ENCODE peak calls at places on chromosomes 12 and 14, in eight cellular contexts. N, L, W, K, P, D, Q and X are unnamed samples.

GRCh38 chr14:75607044-75607443 is 28.6 kb downstream of the FLVCR2 start:
- DNase-seq in N (no peak), L (no peak), W (peak), K (no peak), P (no peak), D (no peak), Q (no peak), X (no peak)

GRCh38 chr12:16393126-16393525 is 45.7 kb downstream of the MGST1 start:
- DNase-seq in N (no peak), L (no peak), W (no peak), K (no peak), P (no peak), D (no peak), Q (no peak), X (no peak)

GRCh38 chr12:67091204-67091603 is 178.0 kb upstream of the CAND1 start:
- DNase-seq in N (no peak), L (no peak), W (no peak), K (peak), P (peak), D (no peak), Q (no peak), X (no peak)

GRCh38 chr12:53533476-53533875 is 26.2 kb upstream of the NPFF start:
- DNase-seq in N (no peak), L (no peak), W (no peak), K (no peak), P (no peak), D (no peak), Q (no peak), X (no peak)

GRCh38 chr12:7787574-7788315 is 1.5 kb upstream of the NANOG start:
- DNase-seq in N (no peak), L (no peak), W (no peak), K (no peak), P (no peak), D (no peak), Q (no peak), X (no peak)

GRCh38 chr14:22929848-22930364 is 730 bp upstream of the PRMT5 start:
- DNase-seq in N (no peak), L (no peak), W (no peak), K (no peak), P (no peak), D (no peak), Q (no peak), X (no peak)

GRCh38 chr12:66152732-66153131 is 17.1 kb downstream of the TMBIM4 start:
- DNase-seq in N (peak), L (no peak), W (peak), K (no peak), P (peak), D (no peak), Q (no peak), X (no peak)

GRCh38 chr14:96263347-96264199 is 7.6 kb downstream of the BDKRB1 start:
- DNase-seq in N (no peak), L (no peak), W (no peak), K (no peak), P (no peak), D (no peak), Q (no peak), X (no peak)

GRCh38 chr14:75454963-75455546 is 27.2 kb downstream of the JDP2 start:
- DNase-seq in N (peak), L (no peak), W (peak), K (peak), P (peak), D (peak), Q (no peak), X (peak)

GRCh38 chr14:19823178-19823577 is 19.6 kb downstream of the OR4N2 start:
- DNase-seq in N (no peak), L (no peak), W (no peak), K (no peak), P (no peak), D (no peak), Q (no peak), X (no peak)

GRCh38 chr14:69615471-69616407 is 4.3 kb downstream of the SUSD6 start:
- DNase-seq in N (peak), L (no peak), W (no peak), K (peak), P (peak), D (peak), Q (no peak), X (no peak)

GRCh38 chr14:92726135-92726932 is 22.1 kb downstream of the LGMN start:
- DNase-seq in N (peak), L (no peak), W (peak), K (peak), P (peak), D (peak), Q (no peak), X (peak)

GRCh38 chr14:74591394-74591793 is 20.6 kb downstream of the LTBP2 start:
- DNase-seq in N (no peak), L (no peak), W (no peak), K (no peak), P (peak), D (no peak), Q (no peak), X (no peak)

GRCh38 chr12:109591041-109591440 is 17.4 kb downstream of the MVK start:
- DNase-seq in N (no peak), L (peak), W (no peak), K (peak), P (no peak), D (no peak), Q (no peak), X (no peak)

GRCh38 chr12:16385779-16386646 is 38.6 kb downstream of the MGST1 start:
- DNase-seq in N (peak), L (no peak), W (peak), K (peak), P (peak), D (peak), Q (peak), X (peak)

GRCh38 chr12:128783129-128783574 is 40.6 kb downstream of the SLC15A4 start:
- DNase-seq in N (peak), L (no peak), W (no peak), K (peak), P (no peak), D (no peak), Q (no peak), X (no peak)

GRCh38 chr14:32468955-32469354 is 139.9 kb downstream of the AKAP6 start:
- DNase-seq in N (peak), L (no peak), W (peak), K (no peak), P (peak), D (no peak), Q (no peak), X (peak)

GRCh38 chr12:13049816-13050215 is 5.6 kb downstream of the FAM234B start:
- DNase-seq in N (peak), L (no peak), W (no peak), K (no peak), P (no peak), D (no peak), Q (no peak), X (no peak)

GRCh38 chr12:1911598-1912575 is 6.6 kb downstream of the CACNA2D4 start:
- DNase-seq in N (no peak), L (peak), W (no peak), K (peak), P (no peak), D (peak), Q (peak), X (no peak)

GRCh38 chr14:100294213-100294962 is 11.9 kb downstream of the SLC25A29 start:
- DNase-seq in N (no peak), L (peak), W (no peak), K (peak), P (no peak), D (no peak), Q (no peak), X (no peak)

GRCh38 chr12:54019111-54019811 is 9.0 kb upstream of the HOXC6 start:
- DNase-seq in N (no peak), L (no peak), W (no peak), K (no peak), P (no peak), D (no peak), Q (no peak), X (no peak)

GRCh38 chr14:22283000-22283399 is 306.0 kb downstream of the DAD1 start:
- DNase-seq in N (no peak), L (no peak), W (peak), K (no peak), P (no peak), D (no peak), Q (no peak), X (no peak)

GRCh38 chr12:122888232-122888752 is 7.6 kb downstream of the VPS37B start:
- DNase-seq in N (peak), L (no peak), W (peak), K (peak), P (peak), D (peak), Q (no peak), X (no peak)

GRCh38 chr12:67772276-67773169 is 124.0 kb downstream of the DYRK2 start:
- DNase-seq in N (peak), L (peak), W (no peak), K (no peak), P (no peak), D (no peak), Q (no peak), X (no peak)

GRCh38 chr12:122571821-122572220 is 44.8 kb downstream of the KNTC1 start:
- DNase-seq in N (no peak), L (no peak), W (no peak), K (no peak), P (no peak), D (no peak), Q (no peak), X (no peak)

GRCh38 chr12:24728366-24728765 is 220.5 kb downstream of the BCAT1 start:
- DNase-seq in N (peak), L (no peak), W (peak), K (no peak), P (peak), D (no peak), Q (no peak), X (peak)

GRCh38 chr14:59582161-59582560 is 5.5 kb upstream of the CCDC175 start:
- DNase-seq in N (no peak), L (no peak), W (no peak), K (no peak), P (no peak), D (no peak), Q (no peak), X (no peak)

GRCh38 chr12:4274960-4275868 is 1.7 kb downstream of the CCND2 start:
- DNase-seq in N (peak), L (no peak), W (no peak), K (no peak), P (peak), D (no peak), Q (no peak), X (no peak)

GRCh38 chr12:91579516-91580263 is 397.1 kb upstream of the DCN start:
- DNase-seq in N (peak), L (no peak), W (peak), K (no peak), P (peak), D (no peak), Q (no peak), X (no peak)

GRCh38 chr14:69955855-69956567 is 76.8 kb downstream of the SMOC1 start:
- DNase-seq in N (peak), L (no peak), W (no peak), K (no peak), P (no peak), D (peak), Q (no peak), X (no peak)

GRCh38 chr14:38791862-38792261 is 311.2 kb downstream of the SEC23A start:
- DNase-seq in N (no peak), L (no peak), W (no peak), K (no peak), P (no peak), D (no peak), Q (no peak), X (no peak)

GRCh38 chr12:124913474-124914391 is 717 bp downstream of the UBC start:
- DNase-seq in N (peak), L (peak), W (peak), K (peak), P (peak), D (peak), Q (peak), X (no peak)

GRCh38 chr14:60656755-60657608 is 7.7 kb upstream of the SIX1 start:
- DNase-seq in N (peak), L (peak), W (peak), K (peak), P (peak), D (peak), Q (peak), X (peak)

GRCh38 chr12:132634411-132634990 is 15.9 kb downstream of the P2RX2 start:
- DNase-seq in N (no peak), L (no peak), W (no peak), K (no peak), P (no peak), D (no peak), Q (no peak), X (no peak)

GRCh38 chr12:20507711-20508110 is 139.4 kb downstream of the PDE3A start:
- DNase-seq in N (peak), L (no peak), W (no peak), K (no peak), P (no peak), D (no peak), Q (no peak), X (no peak)

GRCh38 chr14:106268013-106268727 is 741.8 kb downstream of the TMEM121 start:
- DNase-seq in N (no peak), L (no peak), W (no peak), K (no peak), P (no peak), D (peak), Q (no peak), X (no peak)

GRCh38 chr12:112927925-112928324 is 10.3 kb upstream of the OAS3 start:
- DNase-seq in N (no peak), L (no peak), W (no peak), K (no peak), P (no peak), D (no peak), Q (no peak), X (no peak)

GRCh38 chr12:112930350-112930749 is 7.9 kb upstream of the OAS3 start:
- DNase-seq in N (no peak), L (no peak), W (no peak), K (no peak), P (no peak), D (no peak), Q (no peak), X (no peak)

GRCh38 chr12:112929715-112930114 is 8.6 kb upstream of the OAS3 start:
- DNase-seq in N (no peak), L (no peak), W (no peak), K (no peak), P (no peak), D (no peak), Q (no peak), X (no peak)

GRCh38 chr12:112927475-112927874 is 10.8 kb upstream of the OAS3 start:
- DNase-seq in N (no peak), L (no peak), W (no peak), K (no peak), P (no peak), D (no peak), Q (no peak), X (no peak)

GRCh38 chr12:112928978-112929377 is 9.3 kb upstream of the OAS3 start:
- DNase-seq in N (no peak), L (no peak), W (no peak), K (no peak), P (no peak), D (no peak), Q (no peak), X (no peak)
- TF ChIP-seq CTCF in N (no peak), L (no peak), W (peak), K (no peak), P (no peak), D (no peak), Q (no peak), X (no peak)

DNA sequence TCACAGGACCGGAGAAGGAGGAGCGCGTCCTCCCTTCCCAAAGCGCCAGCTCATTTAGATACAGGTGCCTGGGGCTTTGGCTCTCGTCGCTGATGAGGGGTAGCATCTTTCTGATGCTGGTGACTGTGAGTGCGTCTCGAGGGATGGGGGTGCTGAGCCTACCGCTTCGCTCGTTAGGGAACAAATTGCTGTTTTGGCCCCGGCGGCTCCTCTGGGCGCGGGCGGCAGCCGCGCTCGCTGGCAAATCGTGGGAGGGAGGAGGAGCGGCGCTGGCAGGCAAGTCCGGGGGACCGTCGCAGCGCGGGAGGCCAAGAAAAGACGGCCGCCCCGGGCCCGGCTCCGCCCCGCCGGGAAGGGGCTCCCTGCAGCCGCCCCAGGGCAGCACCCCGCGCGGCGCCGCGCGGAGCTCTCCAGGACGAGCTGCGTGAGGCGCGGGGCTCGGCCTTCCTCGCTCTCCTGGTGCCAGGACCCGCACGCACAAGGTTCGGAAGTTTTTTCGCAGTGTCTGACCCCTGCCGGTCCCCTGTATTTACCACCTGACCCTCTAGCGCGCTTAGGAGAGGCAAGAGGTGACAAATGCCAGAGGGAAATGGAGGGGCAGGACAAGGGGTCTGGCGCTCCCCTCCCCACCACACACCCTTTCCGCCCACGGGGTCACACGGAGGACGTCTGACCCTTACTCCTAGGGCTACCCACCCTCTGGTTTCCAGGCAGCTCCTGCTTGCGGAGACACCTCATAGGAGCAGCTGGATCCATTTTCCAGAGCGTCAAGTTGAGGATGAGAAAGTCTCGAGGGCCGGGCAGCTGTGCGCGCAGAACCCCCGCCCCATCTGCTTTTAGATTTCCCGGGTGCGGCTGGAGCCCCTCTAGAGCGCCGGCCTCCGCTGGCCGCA is 875 bp upstream of the KCNH3 start:
- DNase-seq in N (peak), L (peak), W (peak), K (no peak), P (no peak), D (peak), Q (no peak), X (no peak)
- TF ChIP-seq CTCF in N (no peak), L (no peak), W (no peak), K (no peak), P (no peak), D (no peak), Q (peak), X (no peak)

DNA sequence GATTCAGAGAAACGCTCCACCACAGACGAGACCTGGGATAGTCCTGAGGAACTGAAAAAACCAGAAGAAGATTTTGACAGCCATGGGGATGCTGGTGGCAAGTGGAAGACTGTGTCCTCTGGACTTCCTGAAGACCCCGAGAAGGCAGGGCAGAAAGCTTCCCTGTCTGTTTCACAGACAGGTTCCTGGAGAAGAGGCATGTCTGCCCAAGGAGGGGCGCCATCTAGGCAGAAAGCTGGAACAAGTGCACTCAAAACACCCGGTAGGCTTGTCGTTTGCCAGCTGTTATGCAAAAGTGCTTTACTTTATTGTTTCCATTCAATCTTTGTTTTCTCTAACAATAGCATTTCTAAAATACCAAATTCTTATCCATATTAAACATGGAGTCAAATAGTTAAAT is 287.3 kb downstream of the NAV3 start:
- DNase-seq in N (no peak), L (no peak), W (no peak), K (no peak), P (no peak), D (no peak), Q (no peak), X (no peak)
- TF ChIP-seq CTCF in N (peak), L (no peak), W (peak), K (no peak), P (peak), D (no peak), Q (peak), X (no peak)

DNA sequence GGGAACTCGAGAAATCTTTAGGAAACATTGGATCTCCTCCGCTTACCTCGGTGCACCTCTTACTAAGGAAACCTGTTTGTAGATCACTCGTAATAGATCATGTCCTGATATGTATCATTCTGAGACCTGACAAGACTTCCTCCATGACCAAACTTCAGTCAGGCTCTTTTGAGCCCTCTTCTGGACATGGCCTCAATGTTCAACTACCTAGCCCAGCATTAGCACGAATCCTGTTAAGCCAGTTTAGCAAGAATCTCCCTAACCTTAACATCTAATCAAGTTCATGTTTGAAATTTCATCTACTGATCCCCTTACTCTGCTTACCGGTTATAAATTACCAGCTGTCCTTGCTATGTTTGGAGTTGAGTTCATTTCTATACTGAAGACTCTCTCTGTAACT is 713.9 kb upstream of the USP15 start:
- DNase-seq in N (no peak), L (no peak), W (peak), K (no peak), P (peak), D (no peak), Q (no peak), X (no peak)
- TF ChIP-seq CTCF in N (no peak), L (no peak), W (peak), K (no peak), P (peak), D (no peak), Q (peak), X (no peak)

GRCh38 chr12:94599189-94599588 is 51.2 kb downstream of the TMCC3 start:
- DNase-seq in N (no peak), L (no peak), W (no peak), K (no peak), P (no peak), D (no peak), Q (no peak), X (no peak)
- TF ChIP-seq CTCF in N (no peak), L (no peak), W (no peak), K (no peak), P (no peak), D (no peak), Q (no peak), X (no peak)

GRCh38 chr14:51701956-51702355 is 50.2 kb downstream of the FRMD6 start:
- DNase-seq in N (no peak), L (no peak), W (no peak), K (no peak), P (no peak), D (no peak), Q (no peak), X (no peak)
- TF ChIP-seq CTCF in N (no peak), L (no peak), W (no peak), K (no peak), P (no peak), D (no peak), Q (no peak), X (no peak)

GRCh38 chr14:24351517-24351916 is 11.7 kb upstream of the RIPK3 start:
- DNase-seq in N (peak), L (no peak), W (peak), K (peak), P (peak), D (no peak), Q (no peak), X (no peak)
- TF ChIP-seq CTCF in N (no peak), L (no peak), W (peak), K (no peak), P (no peak), D (no peak), Q (peak), X (peak)

GRCh38 chr12:79508622-79509021 is 182.1 kb downstream of the PAWR start:
- DNase-seq in N (no peak), L (no peak), W (peak), K (no peak), P (no peak), D (no peak), Q (no peak), X (no peak)

GRCh38 chr12:79515526-79515935 is 175.2 kb downstream of the PAWR start:
- DNase-seq in N (no peak), L (no peak), W (no peak), K (no peak), P (no peak), D (no peak), Q (no peak), X (no peak)

GRCh38 chr12:79514730-79515525 is 175.8 kb downstream of the PAWR start:
- DNase-seq in N (peak), L (no peak), W (no peak), K (no peak), P (no peak), D (no peak), Q (no peak), X (no peak)

GRCh38 chr12:79517363-79517762 is 173.4 kb downstream of the PAWR start:
- DNase-seq in N (no peak), L (no peak), W (no peak), K (no peak), P (no peak), D (no peak), Q (no peak), X (no peak)

GRCh38 chr12:79512068-79512467 is 178.7 kb downstream of the PAWR start:
- DNase-seq in N (no peak), L (peak), W (peak), K (no peak), P (no peak), D (no peak), Q (no peak), X (no peak)
- TF ChIP-seq CTCF in N (no peak), L (no peak), W (peak), K (no peak), P (no peak), D (no peak), Q (peak), X (no peak)